ENCODE peak calls at places on chromosome 12, in five cellular contexts. One of them, this sample, is unnamed.

GRCh38 chr12:19431407-19432308 is 7.6 kb upstream of the AEBP2 start:
- DNase-seq in MCF 10A: peak; percentile 82
- DNase-seq in fibroblast of the aortic adventitia: peak; percentile 84
- DNase-seq in HCT116: no peak
- DNase-seq in D721Med: no peak
- DNase-seq in this sample: no peak

GRCh38 chr12:32062841-32063240 is 43.8 kb upstream of the BICD1 start:
- DNase-seq in MCF 10A: no peak
- DNase-seq in fibroblast of the aortic adventitia: no peak
- DNase-seq in HCT116: no peak
- DNase-seq in D721Med: no peak
- DNase-seq in this sample: no peak

GRCh38 chr12:49251357-49251756 is 13.5 kb upstream of the TUBA1C start:
- DNase-seq in MCF 10A: no peak
- DNase-seq in fibroblast of the aortic adventitia: no peak
- DNase-seq in HCT116: no peak
- DNase-seq in D721Med: no peak
- DNase-seq in this sample: no peak

GRCh38 chr12:47082283-47082962 is 2.7 kb upstream of the AMIGO2 start:
- DNase-seq in MCF 10A: no peak
- DNase-seq in fibroblast of the aortic adventitia: no peak
- DNase-seq in HCT116: no peak
- DNase-seq in D721Med: no peak
- DNase-seq in this sample: no peak

GRCh38 chr12:60266381-60266852 is 670.6 kb downstream of the SLC16A7 start:
- DNase-seq in MCF 10A: peak; percentile 69
- DNase-seq in fibroblast of the aortic adventitia: peak; percentile 71
- DNase-seq in HCT116: peak; percentile 6
- DNase-seq in D721Med: no peak
- DNase-seq in this sample: no peak

GRCh38 chr12:48183876-48184548 is 568 bp downstream of the CCDC184 start:
- DNase-seq in MCF 10A: no peak
- DNase-seq in fibroblast of the aortic adventitia: no peak
- DNase-seq in HCT116: no peak
- DNase-seq in D721Med: no peak
- DNase-seq in this sample: no peak

GRCh38 chr12:11607313-11608081 is 42.0 kb upstream of the ETV6 start:
- DNase-seq in MCF 10A: no peak
- DNase-seq in fibroblast of the aortic adventitia: peak; percentile 66
- DNase-seq in HCT116: no peak
- DNase-seq in D721Med: no peak
- DNase-seq in this sample: no peak

GRCh38 chr12:47889040-47889439 is 15.8 kb downstream of the VDR start:
- DNase-seq in MCF 10A: no peak
- DNase-seq in fibroblast of the aortic adventitia: no peak
- DNase-seq in HCT116: no peak
- DNase-seq in D721Med: no peak
- DNase-seq in this sample: no peak

GRCh38 chr12:109489016-109489954 is 11.9 kb downstream of the UBE3B start:
- DNase-seq in MCF 10A: no peak
- DNase-seq in fibroblast of the aortic adventitia: no peak
- DNase-seq in HCT116: no peak
- DNase-seq in D721Med: no peak
- DNase-seq in this sample: no peak

GRCh38 chr12:111976291-111976690 is 36.7 kb downstream of the TMEM116 start:
- DNase-seq in MCF 10A: peak; percentile 29
- DNase-seq in fibroblast of the aortic adventitia: no peak
- DNase-seq in HCT116: no peak
- DNase-seq in D721Med: no peak
- DNase-seq in this sample: no peak

GRCh38 chr12:104177336-104177662 is 38.3 kb upstream of the TXNRD1 start:
- DNase-seq in MCF 10A: no peak
- DNase-seq in fibroblast of the aortic adventitia: no peak
- DNase-seq in HCT116: no peak
- DNase-seq in D721Med: no peak
- DNase-seq in this sample: no peak

GRCh38 chr12:75994069-75994740 is 37.4 kb downstream of the PHLDA1 start:
- DNase-seq in MCF 10A: no peak
- DNase-seq in fibroblast of the aortic adventitia: no peak
- DNase-seq in HCT116: no peak
- DNase-seq in D721Med: no peak
- DNase-seq in this sample: no peak

GRCh38 chr12:5102806-5103205 is 59.1 kb downstream of the KCNA5 start:
- DNase-seq in MCF 10A: no peak
- DNase-seq in fibroblast of the aortic adventitia: no peak
- DNase-seq in HCT116: no peak
- DNase-seq in D721Med: no peak
- DNase-seq in this sample: no peak

GRCh38 chr12:121697093-121697698 is 15.4 kb upstream of the TMEM120B start:
- DNase-seq in MCF 10A: peak; percentile 61
- DNase-seq in fibroblast of the aortic adventitia: peak; percentile 80
- DNase-seq in HCT116: peak; percentile 47
- DNase-seq in D721Med: no peak
- DNase-seq in this sample: no peak
- TF ChIP-seq CTCF in MCF 10A: peak; percentile 54
- TF ChIP-seq CTCF in fibroblast of the aortic adventitia: peak; percentile 21
- TF ChIP-seq CTCF in HCT116: peak; percentile 23
- TF ChIP-seq CTCF in D721Med: peak; percentile 58
- TF ChIP-seq CTCF in this sample: peak; percentile 79

GRCh38 chr12:99057670-99058069 is 412.6 kb downstream of the APAF1 start:
- DNase-seq in MCF 10A: no peak
- DNase-seq in fibroblast of the aortic adventitia: no peak
- DNase-seq in HCT116: no peak
- DNase-seq in D721Med: no peak
- DNase-seq in this sample: no peak

GRCh38 chr12:99055294-99055693 is 410.2 kb downstream of the APAF1 start:
- DNase-seq in MCF 10A: no peak
- DNase-seq in fibroblast of the aortic adventitia: no peak
- DNase-seq in HCT116: no peak
- DNase-seq in D721Med: no peak
- DNase-seq in this sample: no peak

GRCh38 chr12:99053599-99054362 is 408.7 kb downstream of the APAF1 start:
- DNase-seq in MCF 10A: no peak
- DNase-seq in fibroblast of the aortic adventitia: no peak
- DNase-seq in HCT116: no peak
- DNase-seq in D721Med: no peak
- DNase-seq in this sample: no peak

GRCh38 chr12:99054601-99055128 is 409.6 kb downstream of the APAF1 start:
- DNase-seq in MCF 10A: peak; percentile 36
- DNase-seq in fibroblast of the aortic adventitia: no peak
- DNase-seq in HCT116: no peak
- DNase-seq in D721Med: no peak
- DNase-seq in this sample: no peak

DNA sequence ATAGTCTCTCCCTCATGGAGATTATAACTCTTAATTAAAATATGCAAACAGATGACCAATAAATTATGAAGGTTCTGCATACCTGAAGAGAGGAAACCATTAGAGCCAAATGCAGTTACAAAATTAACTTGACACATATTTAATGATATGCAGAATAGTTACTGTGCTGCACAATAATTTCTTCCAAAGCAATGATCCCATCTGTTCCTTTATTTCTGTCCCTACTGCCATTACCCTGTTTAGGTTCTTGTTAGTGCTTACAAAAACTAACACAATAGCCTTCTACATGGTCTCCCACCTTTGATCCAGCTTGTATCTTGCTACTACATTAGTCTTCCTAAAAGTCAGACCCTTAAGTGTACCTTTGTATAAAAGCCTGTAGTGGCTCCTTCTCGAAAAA is 411.1 kb downstream of the APAF1 start:
- DNase-seq in MCF 10A: no peak
- DNase-seq in fibroblast of the aortic adventitia: no peak
- DNase-seq in HCT116: no peak
- DNase-seq in D721Med: no peak
- DNase-seq in this sample: no peak
- TF ChIP-seq CTCF in MCF 10A: no peak
- TF ChIP-seq CTCF in fibroblast of the aortic adventitia: no peak
- TF ChIP-seq CTCF in HCT116: no peak
- TF ChIP-seq CTCF in D721Med: no peak
- TF ChIP-seq CTCF in this sample: no peak

DNA sequence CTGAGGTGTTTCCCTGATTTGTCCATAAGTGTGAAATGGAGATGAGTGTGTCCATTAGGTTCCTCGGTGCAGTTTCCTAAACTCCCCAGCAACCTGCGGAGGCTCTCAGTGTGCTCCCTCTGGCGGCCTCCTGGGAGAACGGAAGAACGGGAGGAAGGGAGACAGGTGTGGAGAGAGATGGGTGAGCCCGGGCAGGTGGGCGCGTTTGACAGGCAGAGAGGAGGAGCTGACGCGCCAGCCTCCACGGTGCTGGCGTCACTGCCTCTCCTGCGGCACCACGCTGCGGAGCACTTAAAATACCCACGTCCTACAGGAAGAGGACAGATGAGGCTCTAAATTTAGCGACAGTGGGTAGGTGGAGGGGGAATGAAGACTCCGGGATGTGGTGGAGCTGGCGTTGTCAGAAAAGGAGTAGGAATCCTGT is 26.8 kb upstream of the PEX5 start:
- DNase-seq in MCF 10A: peak; percentile 68
- DNase-seq in fibroblast of the aortic adventitia: peak; percentile 11
- DNase-seq in HCT116: peak; percentile 76
- DNase-seq in D721Med: no peak
- DNase-seq in this sample: no peak
- TF ChIP-seq CTCF in MCF 10A: peak; percentile 25
- TF ChIP-seq CTCF in fibroblast of the aortic adventitia: peak; percentile 51
- TF ChIP-seq CTCF in HCT116: peak; percentile 92
- TF ChIP-seq CTCF in D721Med: peak; percentile 39
- TF ChIP-seq CTCF in this sample: no peak

GRCh38 chr12:78645956-78646355 is 218.6 kb upstream of the SYT1 start:
- DNase-seq in MCF 10A: no peak
- DNase-seq in fibroblast of the aortic adventitia: peak; percentile 25
- DNase-seq in HCT116: no peak
- DNase-seq in D721Med: no peak
- DNase-seq in this sample: no peak

GRCh38 chr12:78636253-78636855 is 228.2 kb upstream of the SYT1 start:
- DNase-seq in MCF 10A: peak; percentile 52
- DNase-seq in fibroblast of the aortic adventitia: peak; percentile 17
- DNase-seq in HCT116: no peak
- DNase-seq in D721Med: no peak
- DNase-seq in this sample: no peak

GRCh38 chr12:78641837-78642423 is 222.6 kb upstream of the SYT1 start:
- DNase-seq in MCF 10A: peak; percentile 14
- DNase-seq in fibroblast of the aortic adventitia: peak; percentile 51
- DNase-seq in HCT116: peak; percentile 0
- DNase-seq in D721Med: no peak
- DNase-seq in this sample: no peak
- TF ChIP-seq CTCF in MCF 10A: no peak
- TF ChIP-seq CTCF in fibroblast of the aortic adventitia: peak; percentile 18
- TF ChIP-seq CTCF in HCT116: no peak
- TF ChIP-seq CTCF in D721Med: no peak
- TF ChIP-seq CTCF in this sample: no peak

DNA sequence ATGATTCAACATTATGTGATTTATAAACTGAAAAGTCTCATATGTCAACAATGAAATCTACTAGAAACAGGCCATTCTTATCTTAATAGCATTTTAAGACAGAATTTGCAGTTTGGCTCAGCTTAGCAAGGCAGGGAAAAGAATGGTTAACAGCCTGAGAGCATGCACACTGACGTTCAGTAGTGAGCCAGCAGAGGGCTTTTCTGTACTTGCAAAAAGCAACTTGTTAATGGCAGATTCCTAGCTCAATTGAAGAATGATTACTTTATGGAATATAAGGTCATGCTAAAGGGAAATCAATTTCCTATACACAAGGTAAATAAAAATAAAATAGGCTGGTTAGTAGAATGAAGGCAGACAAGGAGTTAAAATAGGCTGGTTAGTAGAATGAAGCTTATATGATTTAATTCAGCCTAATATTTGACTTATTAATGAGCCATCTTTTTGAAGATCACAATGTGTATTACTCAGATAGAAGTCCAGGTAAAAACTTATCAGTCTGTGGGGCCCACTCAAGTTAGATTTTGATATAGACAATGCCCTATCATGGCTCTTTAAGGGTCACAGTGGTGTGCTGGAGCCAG is 95.9 kb downstream of the OTOGL start:
- DNase-seq in MCF 10A: peak; percentile 54
- DNase-seq in fibroblast of the aortic adventitia: peak; percentile 87
- DNase-seq in HCT116: peak; percentile 36
- DNase-seq in D721Med: no peak
- DNase-seq in this sample: no peak
- TF ChIP-seq CTCF in MCF 10A: peak; percentile 62
- TF ChIP-seq CTCF in fibroblast of the aortic adventitia: peak; percentile 86
- TF ChIP-seq CTCF in HCT116: peak; percentile 74
- TF ChIP-seq CTCF in D721Med: peak; percentile 44
- TF ChIP-seq CTCF in this sample: no peak

DNA sequence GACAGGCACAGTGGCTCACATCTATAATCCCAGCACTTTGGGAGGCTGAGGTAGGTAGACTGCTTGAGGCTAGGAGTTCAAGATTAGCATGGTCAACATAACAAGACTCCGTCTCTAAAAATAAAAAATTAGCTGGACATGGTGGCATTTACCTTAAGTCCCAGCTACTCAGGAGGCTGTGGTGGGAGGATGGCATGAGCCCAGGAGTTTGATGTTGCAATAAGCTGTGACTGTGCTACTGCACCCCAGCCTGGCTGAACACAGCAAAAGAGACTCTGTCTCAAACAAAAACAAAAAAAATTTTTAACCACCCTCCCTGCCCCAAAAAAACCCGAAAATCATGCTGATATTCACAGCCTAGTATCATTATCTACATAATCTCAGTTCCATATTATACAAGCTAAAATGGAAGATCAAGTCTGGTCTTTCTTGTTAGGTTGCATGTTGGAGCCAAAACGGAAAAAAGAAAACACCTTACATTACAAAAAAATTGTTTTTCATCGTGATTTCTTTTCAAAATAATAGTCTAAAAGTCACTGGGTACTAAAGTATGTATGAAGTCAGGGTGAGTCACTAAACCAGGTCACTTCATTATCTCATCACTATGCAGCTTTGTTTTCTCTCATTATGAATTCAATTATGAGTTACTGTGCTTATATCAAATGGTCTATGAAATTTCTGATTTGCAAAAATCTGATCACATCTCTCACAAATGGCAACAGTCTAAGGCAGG is 13.8 kb downstream of the GXYLT1 start:
- DNase-seq in MCF 10A: peak; percentile 74
- DNase-seq in fibroblast of the aortic adventitia: peak; percentile 56
- DNase-seq in HCT116: no peak
- DNase-seq in D721Med: no peak
- DNase-seq in this sample: no peak
- TF ChIP-seq CTCF in MCF 10A: no peak
- TF ChIP-seq CTCF in fibroblast of the aortic adventitia: no peak
- TF ChIP-seq CTCF in HCT116: no peak
- TF ChIP-seq CTCF in D721Med: no peak
- TF ChIP-seq CTCF in this sample: no peak

DNA sequence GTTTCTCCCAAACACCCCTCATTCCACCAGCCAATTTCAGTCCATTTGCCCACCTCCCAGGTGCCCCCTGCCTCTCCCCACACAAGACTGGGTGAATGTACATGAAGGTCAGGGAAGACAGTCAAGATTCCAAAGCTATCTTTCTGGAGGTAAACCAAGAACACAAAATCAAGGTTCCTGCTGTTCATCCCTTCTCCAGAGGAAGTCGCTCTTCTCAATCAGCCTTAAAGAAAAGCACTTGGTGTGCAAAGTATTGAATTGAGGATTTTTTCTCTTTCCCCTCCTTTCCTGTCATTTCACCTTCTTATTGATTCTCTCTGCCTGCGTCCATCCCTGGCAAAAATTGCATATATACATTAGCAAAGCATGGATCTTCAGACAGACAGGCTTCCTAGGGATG is 4.5 kb downstream of the GRIN2B start:
- DNase-seq in MCF 10A: no peak
- DNase-seq in fibroblast of the aortic adventitia: no peak
- DNase-seq in HCT116: no peak
- DNase-seq in D721Med: no peak
- DNase-seq in this sample: no peak
- TF ChIP-seq CTCF in MCF 10A: no peak
- TF ChIP-seq CTCF in fibroblast of the aortic adventitia: no peak
- TF ChIP-seq CTCF in HCT116: peak; percentile 9
- TF ChIP-seq CTCF in D721Med: no peak
- TF ChIP-seq CTCF in this sample: no peak

GRCh38 chr12:51351913-51352532 is 5.5 kb upstream of the CELA1 start:
- DNase-seq in MCF 10A: peak; percentile 59
- DNase-seq in fibroblast of the aortic adventitia: peak; percentile 72
- DNase-seq in HCT116: peak; percentile 27
- DNase-seq in D721Med: no peak
- DNase-seq in this sample: peak; percentile 35
- TF ChIP-seq CTCF in MCF 10A: peak; percentile 37
- TF ChIP-seq CTCF in fibroblast of the aortic adventitia: peak; percentile 82
- TF ChIP-seq CTCF in HCT116: peak; percentile 83
- TF ChIP-seq CTCF in D721Med: peak; percentile 37
- TF ChIP-seq CTCF in this sample: peak; percentile 77

This sample was measured in natural killer cell.